ENCODE peak calls at places on chromosome 13, in eight cellular contexts. C, X, B, E, J, L, M and F are unnamed samples.

GRCh38 chr13:71254384-71254783 is 612.6 kb downstream of the DACH1 start:
- DNase-seq in C (no peak), X (no peak), B (no peak), E (no peak), J (no peak), L (no peak), M (no peak), F (no peak)

GRCh38 chr13:20134732-20135131 is 26.1 kb downstream of the GJA3 start:
- DNase-seq in C (no peak), X (no peak), B (no peak), E (no peak), J (no peak), L (no peak), M (no peak), F (no peak)

GRCh38 chr13:35489050-35489449 is 12.6 kb upstream of the MAB21L1 start:
- DNase-seq in C (no peak), X (no peak), B (no peak), E (no peak), J (no peak), L (no peak), M (no peak), F (no peak)

GRCh38 chr13:66660013-66660804 is 569.9 kb downstream of the PCDH9 start:
- DNase-seq in C (no peak), X (peak), B (peak), E (no peak), J (no peak), L (no peak), M (no peak), F (no peak)

GRCh38 chr13:86974995-86975328 is 696.2 kb upstream of the SLITRK5 start:
- DNase-seq in C (no peak), X (no peak), B (no peak), E (no peak), J (no peak), L (no peak), M (no peak), F (no peak)

GRCh38 chr13:83008496-83008895 is 873.8 kb downstream of the SLITRK1 start:
- DNase-seq in C (no peak), X (no peak), B (no peak), E (no peak), J (no peak), L (no peak), M (no peak), F (no peak)

GRCh38 chr13:111845621-111846351 is 221.2 kb upstream of the SOX1 start:
- DNase-seq in C (no peak), X (no peak), B (no peak), E (no peak), J (no peak), L (no peak), M (no peak), F (no peak)

GRCh38 chr13:76462003-76462402 is 424.2 kb downstream of the KCTD12 start:
- DNase-seq in C (no peak), X (no peak), B (peak), E (no peak), J (no peak), L (no peak), M (no peak), F (no peak)

DNA sequence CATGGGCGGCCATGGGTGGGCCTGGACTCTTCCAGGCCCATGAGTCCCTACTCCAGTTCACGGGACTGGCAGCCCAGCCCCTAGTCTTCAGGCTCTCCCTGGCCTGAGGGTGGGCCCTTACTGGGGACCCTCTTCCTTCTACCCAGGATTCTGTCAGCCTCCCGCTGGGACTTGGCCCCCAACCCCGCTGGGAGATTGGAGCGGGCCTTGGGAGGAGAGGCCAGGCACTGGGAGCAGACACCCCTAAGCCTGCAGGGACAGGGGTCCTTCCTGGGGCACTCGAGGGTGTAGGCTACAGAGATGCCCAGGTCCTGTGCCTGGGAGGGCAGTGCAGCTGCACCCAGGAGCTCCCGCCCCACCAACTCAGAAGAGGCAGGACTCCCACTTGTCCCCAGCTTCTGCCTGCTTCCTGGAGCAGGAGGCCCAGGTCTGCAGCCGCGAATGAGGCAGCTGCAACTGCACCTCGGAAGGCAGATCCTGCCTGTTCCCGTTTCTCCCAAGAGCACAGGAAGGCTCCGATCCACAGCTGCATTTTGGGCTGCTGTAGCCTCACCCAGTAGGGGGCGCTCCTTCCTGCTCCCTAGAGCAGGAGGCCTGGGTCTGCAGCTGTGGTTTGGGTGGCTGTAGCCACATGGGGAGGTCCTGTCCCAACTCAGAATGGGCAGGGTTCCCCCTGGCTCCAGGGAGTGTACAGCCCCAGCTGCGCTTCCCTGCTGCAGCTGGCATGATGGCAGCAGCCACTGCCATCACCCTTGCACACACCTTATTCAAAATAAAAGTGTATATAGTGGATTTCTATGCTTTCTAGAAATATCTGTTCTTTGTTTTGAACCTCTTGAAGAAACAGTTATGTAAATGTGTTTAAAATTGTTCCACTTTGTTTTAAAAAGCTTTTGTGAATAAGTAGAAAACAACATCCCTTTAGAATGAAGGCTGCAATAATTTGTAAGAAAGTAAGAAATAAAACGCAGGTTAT is 46.8 kb downstream of the TEX26 start:
- DNase-seq in C (peak), X (peak), B (no peak), E (no peak), J (no peak), L (peak), M (no peak), F (no peak)
- TF ChIP-seq CTCF in C (peak), X (peak), B (peak), E (peak), J (peak), L (peak), M (peak), F (peak)

DNA sequence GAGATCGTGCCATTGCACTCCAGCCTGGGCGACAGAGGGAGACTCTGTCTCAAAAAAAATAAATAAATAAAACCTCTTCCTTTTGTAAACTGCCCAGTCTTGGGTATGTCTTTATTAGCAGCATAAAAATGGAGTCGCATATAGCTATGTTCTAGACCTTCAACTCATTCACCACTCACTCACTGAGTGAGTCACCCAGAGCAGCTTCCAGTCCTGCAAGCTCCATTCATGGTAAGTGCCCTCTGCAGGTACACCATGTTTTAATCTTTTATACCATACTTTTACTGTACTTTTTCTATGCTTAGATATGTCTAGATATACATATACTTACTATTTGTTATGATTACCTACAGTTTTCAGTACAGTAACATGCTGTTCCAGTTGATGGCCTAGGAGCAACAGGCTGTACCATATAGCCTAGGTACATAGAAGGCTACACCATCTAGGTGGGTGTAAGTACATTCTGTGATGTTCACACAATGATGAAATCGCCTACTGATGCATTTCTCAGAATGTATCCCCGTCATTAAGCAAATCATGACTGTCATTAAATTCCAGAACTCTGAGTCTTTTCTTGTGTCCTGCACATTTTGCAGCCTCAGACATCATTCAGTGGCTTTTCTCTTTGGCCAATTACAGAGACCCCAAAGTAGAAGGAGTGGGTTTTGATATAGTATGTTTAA is 13.7 kb upstream of the FARP1 start:
- DNase-seq in C (no peak), X (no peak), B (peak), E (no peak), J (no peak), L (no peak), M (no peak), F (no peak)
- TF ChIP-seq CTCF in C (no peak), X (no peak), B (no peak), E (no peak), J (no peak), L (no peak), M (no peak), F (no peak)

DNA sequence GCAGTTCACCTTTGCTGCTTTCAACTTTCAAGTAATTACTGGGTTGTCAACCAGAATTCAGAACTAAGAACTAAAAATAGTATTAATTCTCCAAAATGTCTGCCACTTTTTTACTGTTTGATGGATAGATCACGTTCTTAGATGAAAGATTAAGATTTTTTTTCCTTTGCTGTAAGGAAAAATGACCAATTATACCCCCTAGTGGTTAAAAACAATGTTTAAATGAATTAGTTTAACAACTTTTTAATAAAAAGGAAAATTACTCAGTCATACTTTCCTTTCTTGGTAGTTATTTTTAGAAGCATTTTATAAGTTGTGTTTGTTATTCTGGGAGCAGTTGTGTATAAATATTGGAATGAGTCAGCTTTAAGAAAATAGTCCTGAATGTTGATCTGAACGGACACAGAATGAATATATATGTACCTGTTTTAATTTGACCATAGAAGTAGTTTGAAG is 4.6 kb downstream of the TM9SF2 start:
- DNase-seq in C (no peak), X (peak), B (peak), E (no peak), J (no peak), L (no peak), M (no peak), F (no peak)
- TF ChIP-seq CTCF in C (no peak), X (peak), B (peak), E (no peak), J (peak), L (peak), M (peak), F (peak)

GRCh38 chr13:45820106-45820838 is 31.3 kb downstream of the SIAH3 start:
- DNase-seq in C (no peak), X (no peak), B (no peak), E (no peak), J (no peak), L (no peak), M (no peak), F (no peak)

GRCh38 chr13:45823583-45823982 is 28.0 kb downstream of the SIAH3 start:
- DNase-seq in C (no peak), X (no peak), B (no peak), E (no peak), J (no peak), L (no peak), M (no peak), F (no peak)

GRCh38 chr13:45821861-45822260 is 29.7 kb downstream of the SIAH3 start:
- DNase-seq in C (no peak), X (no peak), B (no peak), E (no peak), J (no peak), L (no peak), M (no peak), F (no peak)

GRCh38 chr13:45812599-45813372 is 38.8 kb downstream of the SIAH3 start:
- DNase-seq in C (no peak), X (no peak), B (no peak), E (no peak), J (no peak), L (no peak), M (no peak), F (no peak)

DNA sequence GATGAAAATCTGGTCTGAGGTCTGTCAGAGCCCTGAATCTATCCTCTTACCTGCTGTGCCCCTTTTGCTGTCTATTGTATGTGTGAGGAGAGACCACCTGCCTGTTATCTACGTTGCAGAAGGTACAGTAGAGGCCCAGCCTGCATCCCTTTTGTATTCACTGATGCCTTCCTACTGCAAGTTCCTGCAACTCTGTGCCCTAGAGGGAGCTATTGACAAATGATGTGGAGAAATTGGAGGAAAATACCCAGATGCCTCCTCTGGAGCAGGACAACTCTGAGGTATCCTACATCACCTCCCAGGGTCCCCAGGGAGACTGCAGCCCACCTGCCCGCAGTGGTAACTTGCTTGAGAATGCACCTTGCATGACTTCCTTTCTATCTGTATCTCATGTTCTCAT is 33.7 kb downstream of the SIAH3 start:
- DNase-seq in C (no peak), X (no peak), B (no peak), E (no peak), J (no peak), L (no peak), M (no peak), F (no peak)
- TF ChIP-seq CTCF in C (no peak), X (no peak), B (peak), E (peak), J (peak), L (no peak), M (no peak), F (peak)

GRCh38 chr13:84648069-84648640 is 765.9 kb upstream of the SLITRK1 start:
- DNase-seq in C (no peak), X (no peak), B (peak), E (no peak), J (no peak), L (no peak), M (no peak), F (no peak)
- TF ChIP-seq CTCF in C (no peak), X (peak), B (no peak), E (no peak), J (peak), L (peak), M (no peak), F (peak)

DNA sequence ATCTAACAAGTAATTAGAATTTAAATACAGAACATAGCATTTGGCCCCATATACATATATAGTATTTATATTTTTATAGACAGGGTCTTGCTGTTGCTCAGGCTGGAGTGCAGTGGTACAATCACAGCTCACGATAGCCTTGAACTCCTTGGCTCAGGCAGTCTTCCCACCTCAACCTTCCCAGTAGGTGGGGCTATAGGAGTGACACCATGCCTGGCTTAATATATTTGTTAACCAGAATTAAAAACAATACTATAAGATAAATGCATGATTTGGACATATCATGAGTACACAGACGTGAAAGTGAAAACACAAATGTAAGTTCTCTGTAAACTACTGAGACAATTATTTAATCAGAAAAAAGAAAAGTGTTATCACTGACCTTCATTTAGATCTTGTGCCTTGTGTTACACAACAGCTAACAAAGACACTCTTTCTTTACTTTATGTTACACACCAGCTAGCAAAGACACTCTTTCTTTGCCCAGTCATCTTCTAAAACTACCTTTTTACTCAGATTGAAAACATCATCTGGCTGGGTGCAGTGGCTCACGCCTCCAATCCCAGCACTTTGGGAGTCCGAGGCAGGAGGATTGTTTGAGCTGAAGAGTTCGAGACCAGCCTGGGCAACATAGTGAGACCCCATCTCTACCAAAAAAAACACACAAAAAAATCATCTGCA is 22.6 kb downstream of the CARS2 start:
- DNase-seq in C (no peak), X (peak), B (peak), E (no peak), J (no peak), L (no peak), M (no peak), F (no peak)
- TF ChIP-seq CTCF in C (peak), X (peak), B (peak), E (peak), J (peak), L (no peak), M (peak), F (peak)

GRCh38 chr13:68257111-68257842 is 1027.1 kb upstream of the PCDH9 start:
- DNase-seq in C (no peak), X (no peak), B (peak), E (no peak), J (no peak), L (no peak), M (no peak), F (no peak)

GRCh38 chr13:68264692-68265091 is 1034.6 kb upstream of the PCDH9 start:
- DNase-seq in C (no peak), X (no peak), B (no peak), E (no peak), J (no peak), L (no peak), M (no peak), F (no peak)

DNA sequence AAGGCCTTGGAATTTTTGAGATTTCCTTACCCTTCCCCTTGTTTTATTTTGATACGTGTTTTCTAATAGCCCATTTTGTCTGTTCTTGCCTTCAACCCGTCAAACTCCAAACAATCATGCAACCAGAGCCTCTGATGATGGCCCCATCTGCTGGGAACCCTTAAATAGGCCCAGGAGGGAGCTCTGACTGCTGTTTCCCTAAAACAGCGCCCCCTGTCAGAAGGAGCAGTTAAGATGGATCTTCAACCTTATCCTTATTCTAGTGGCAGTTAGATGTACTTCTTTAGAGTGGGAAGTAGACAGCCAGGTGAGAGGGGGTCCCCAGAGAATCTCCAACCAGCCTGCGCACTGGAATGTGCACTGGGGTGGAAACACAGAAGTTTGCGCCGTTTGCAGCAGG is 1031.0 kb upstream of the PCDH9 start:
- DNase-seq in C (no peak), X (peak), B (no peak), E (no peak), J (no peak), L (no peak), M (no peak), F (no peak)
- TF ChIP-seq CTCF in C (no peak), X (no peak), B (no peak), E (no peak), J (no peak), L (no peak), M (peak), F (no peak)

GRCh38 chr13:30165791-30166190 is 141.6 kb downstream of the KATNAL1 start:
- DNase-seq in C (no peak), X (no peak), B (peak), E (no peak), J (no peak), L (no peak), M (no peak), F (no peak)
- TF ChIP-seq CTCF in C (no peak), X (no peak), B (no peak), E (no peak), J (no peak), L (no peak), M (no peak), F (no peak)

DNA sequence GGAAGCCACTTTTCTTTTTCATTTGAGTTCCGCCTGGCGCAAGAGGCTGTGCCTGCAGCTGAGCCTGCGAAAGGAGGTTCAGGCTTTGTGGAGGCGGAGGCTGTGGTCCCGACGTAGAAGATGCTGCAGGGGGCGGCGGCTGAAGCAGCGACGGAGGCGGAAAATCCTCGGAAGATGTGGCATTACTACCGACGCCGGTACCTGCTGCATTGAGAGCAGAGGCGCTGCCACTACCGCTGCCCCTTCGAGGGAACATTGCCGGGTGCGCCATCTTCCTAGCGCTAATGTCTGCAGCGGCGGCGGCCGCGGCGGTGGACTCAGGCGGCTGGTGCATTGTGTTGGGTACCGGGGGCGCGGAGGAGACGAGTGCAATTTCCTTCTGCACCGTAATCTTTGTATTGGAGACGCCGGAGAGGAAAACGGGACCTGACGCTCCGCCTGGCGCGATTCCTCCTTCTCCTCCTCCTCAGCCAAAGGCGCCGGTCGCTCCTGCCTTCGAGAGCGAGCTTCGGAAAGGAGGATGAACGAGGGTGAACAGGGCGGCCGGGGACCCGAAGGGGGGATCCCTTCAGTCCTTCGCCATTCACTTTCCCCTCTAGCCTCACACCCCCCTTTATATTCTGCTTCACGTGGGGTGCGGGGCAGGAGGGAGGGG is at the start of gene TSC22D1:
- DNase-seq in C (peak), X (peak), B (peak), E (no peak), J (no peak), L (peak), M (no peak), F (no peak)
- TF ChIP-seq CTCF in C (no peak), X (no peak), B (no peak), E (no peak), J (no peak), L (no peak), M (no peak), F (no peak)